ENCODE peak calls at places on chromosomes 16 and 17, in six cellular contexts. N, J, K, I, P and F are unnamed samples.
A peak's percentile ranks its signal among the peaks of the same experiment; 100 is the strongest.

GRCh38 chr16:66846831-66847230 is 2.6 kb downstream of the CA7 start:
- DNase-seq in P (peak; percentile 9), N (no peak), J (no peak), I (no peak), K (no peak), F (no peak)

GRCh38 chr17:4182043-4182442 is 39.0 kb downstream of the CYB5D2 start:
- DNase-seq in P (no peak), K (no peak), N (no peak), I (no peak), J (no peak), F (no peak)

GRCh38 chr17:31690118-31690517 is 168.9 kb downstream of the COPRS start:
- DNase-seq in I (no peak), K (no peak), P (no peak), J (peak; percentile 49), N (peak; percentile 88), F (no peak)

GRCh38 chr16:51919736-51920135 is 627.2 kb downstream of the TOX3 start:
- DNase-seq in J (no peak), P (no peak), I (no peak), K (no peak), N (no peak), F (no peak)

GRCh38 chr17:63434951-63435571 is 11.0 kb downstream of the CYB561 start:
- DNase-seq in I (peak; percentile 76), J (peak; percentile 53), P (peak; percentile 88), K (no peak), N (no peak), F (peak; percentile 89)

GRCh38 chr16:88393034-88393433 is 10.3 kb downstream of the ZNF469 start:
- DNase-seq in P (peak; percentile 90), N (no peak), J (no peak), I (no peak), K (no peak), F (no peak)

GRCh38 chr16:86066755-86067154 is 167.8 kb downstream of the IRF8 start:
- DNase-seq in I (no peak), P (no peak), K (no peak), J (no peak), N (no peak), F (no peak)

GRCh38 chr17:8310601-8311123 is 621 bp downstream of the ARHGEF15 start:
- DNase-seq in N (no peak), J (no peak), I (peak; percentile 37), P (no peak), K (no peak), F (no peak)

GRCh38 chr17:58333396-58334207 is 5.0 kb upstream of the TSPOAP1 start:
- DNase-seq in J (no peak), P (no peak), I (no peak), K (no peak), N (no peak), F (peak; percentile 19)

GRCh38 chr17:79926002-79926307 is 86.7 kb upstream of the CBX4 start:
- DNase-seq in P (no peak), J (no peak), N (no peak), I (no peak), K (no peak), F (no peak)

GRCh38 chr16:15832241-15832640 is 24.6 kb downstream of the MYH11 start:
- DNase-seq in K (no peak), N (no peak), I (no peak), P (no peak), J (no peak), F (no peak)
- H3K27me3 ChIP-seq in K (no peaks in the 10 kb centered on the region), N (no peaks in the 10 kb centered on the region), I (no peaks in the 10 kb centered on the region), P (no peaks in the 10 kb centered on the region), J (no peaks in the 10 kb centered on the region), F (no peaks in the 10 kb centered on the region)

GRCh38 chr17:76139261-76139752 is 1.7 kb downstream of the FOXJ1 start:
- DNase-seq in K (peak; percentile 46), I (peak; percentile 66), J (no peak), P (no peak), N (no peak), F (no peak)

GRCh38 chr17:76141212-76142043 is at the start of gene FOXJ1:
- DNase-seq in I (peak; percentile 99), K (peak; percentile 96), J (peak; percentile 75), N (peak; percentile 86), P (peak; percentile 91), F (peak; percentile 94)

GRCh38 chr17:76140661-76141211 is 309 bp downstream of the FOXJ1 start:
- DNase-seq in K (peak; percentile 14), N (no peak), J (no peak), I (peak; percentile 73), P (no peak), F (no peak)

GRCh38 chr17:76139801-76140660 is 1.0 kb downstream of the FOXJ1 start:
- DNase-seq in P (peak; percentile 51), N (no peak), I (peak; percentile 85), K (peak; percentile 51), J (no peak), F (peak; percentile 69)

DNA sequence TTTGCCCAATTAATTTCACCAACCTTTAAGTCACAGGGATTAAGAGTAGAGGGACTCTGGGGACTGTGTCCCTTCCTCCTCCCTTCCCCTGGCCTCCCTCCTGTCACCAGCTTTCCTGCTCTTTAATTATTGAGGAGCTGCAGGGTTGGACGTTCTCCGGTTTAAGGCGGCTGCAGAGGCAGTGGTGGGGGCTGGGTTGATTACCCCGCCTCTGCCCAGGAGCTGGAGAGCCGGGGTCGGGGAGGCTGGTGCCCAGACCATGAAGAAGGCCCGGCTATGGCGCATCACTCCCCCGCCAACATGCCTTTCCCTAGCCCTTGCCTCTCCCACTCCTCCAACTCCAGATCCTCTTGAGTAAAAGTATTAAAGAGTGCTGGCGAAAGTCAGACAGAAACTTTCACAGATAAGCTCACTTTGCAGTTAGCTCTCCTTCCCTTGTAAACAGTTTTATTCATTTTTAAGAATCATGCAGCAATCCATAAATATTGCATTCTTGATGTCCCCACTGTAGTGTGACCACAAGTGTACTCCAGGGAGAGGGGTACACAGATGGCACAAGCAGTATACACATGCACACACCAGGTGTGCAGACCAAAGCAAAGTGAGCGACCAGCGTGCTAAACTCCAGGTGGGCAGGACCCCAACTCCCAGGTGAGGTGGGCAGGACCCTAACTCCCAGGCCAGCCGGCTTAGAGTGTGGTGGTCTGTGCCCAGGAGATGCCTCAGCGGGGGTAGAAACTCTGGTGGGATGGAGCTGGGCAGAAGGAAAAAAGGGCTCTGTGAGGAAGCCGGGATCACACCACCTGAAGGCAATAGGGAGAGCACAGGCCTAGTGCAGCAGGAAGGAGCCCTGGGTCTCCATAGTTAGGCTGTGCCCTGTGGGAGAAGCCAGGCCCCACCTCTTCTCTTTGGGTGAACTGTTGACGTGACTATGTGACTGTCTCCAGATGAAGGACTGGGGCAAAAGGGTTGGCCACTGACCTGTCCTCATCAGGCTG is 1.3 kb upstream of the FOXJ1 start:
- DNase-seq in I (peak; percentile 66), P (no peak), J (no peak), K (peak; percentile 40), N (no peak), F (no peak)
- H3K27me3 ChIP-seq in I (peaks cover 53% of the 10 kb centered on the region), P (no peaks in the 10 kb centered on the region), J (peaks cover 41% of the 10 kb centered on the region), K (peaks cover 71% of the 10 kb centered on the region), N (peaks cover 42% of the 10 kb centered on the region), F (peaks cover 28% of the 10 kb centered on the region)

GRCh38 chr17:37648555-37648954 is 5.3 kb upstream of the DDX52 start:
- DNase-seq in I (no peak), J (peak; percentile 80), P (no peak), N (no peak), K (no peak), F (no peak)
- H3K27me3 ChIP-seq in I (peaks cover 1% of the 10 kb centered on the region), J (no peaks in the 10 kb centered on the region), P (no peaks in the 10 kb centered on the region), N (peaks cover 4% of the 10 kb centered on the region), K (peaks cover 6% of the 10 kb centered on the region), F (no peaks in the 10 kb centered on the region)

DNA sequence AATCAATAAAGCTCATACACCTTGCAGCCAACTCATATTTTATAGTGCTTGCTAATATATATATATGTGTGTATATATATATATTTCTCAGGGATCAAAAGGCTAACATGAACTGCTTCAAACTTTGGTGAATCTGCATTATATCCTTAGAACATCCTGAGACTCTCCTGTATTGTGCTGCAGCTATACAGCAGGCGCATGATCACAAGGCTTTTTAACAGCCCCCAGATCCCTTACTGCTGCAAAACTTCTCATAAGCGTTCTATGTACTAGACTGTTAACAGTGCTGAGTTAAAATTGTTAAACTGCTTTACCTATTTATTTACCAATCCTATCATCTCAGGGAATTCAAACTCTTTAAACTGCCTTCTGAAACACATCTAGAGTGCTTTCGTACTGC is 1.3 kb downstream of the GPATCH8 start:
- DNase-seq in P (no peak), N (no peak), K (no peak), I (no peak), J (peak; percentile 16), F (no peak)
- H3K27me3 ChIP-seq in P (no peaks in the 10 kb centered on the region), N (no peaks in the 10 kb centered on the region), K (no peaks in the 10 kb centered on the region), I (no peaks in the 10 kb centered on the region), J (no peaks in the 10 kb centered on the region), F (no peaks in the 10 kb centered on the region)

DNA sequence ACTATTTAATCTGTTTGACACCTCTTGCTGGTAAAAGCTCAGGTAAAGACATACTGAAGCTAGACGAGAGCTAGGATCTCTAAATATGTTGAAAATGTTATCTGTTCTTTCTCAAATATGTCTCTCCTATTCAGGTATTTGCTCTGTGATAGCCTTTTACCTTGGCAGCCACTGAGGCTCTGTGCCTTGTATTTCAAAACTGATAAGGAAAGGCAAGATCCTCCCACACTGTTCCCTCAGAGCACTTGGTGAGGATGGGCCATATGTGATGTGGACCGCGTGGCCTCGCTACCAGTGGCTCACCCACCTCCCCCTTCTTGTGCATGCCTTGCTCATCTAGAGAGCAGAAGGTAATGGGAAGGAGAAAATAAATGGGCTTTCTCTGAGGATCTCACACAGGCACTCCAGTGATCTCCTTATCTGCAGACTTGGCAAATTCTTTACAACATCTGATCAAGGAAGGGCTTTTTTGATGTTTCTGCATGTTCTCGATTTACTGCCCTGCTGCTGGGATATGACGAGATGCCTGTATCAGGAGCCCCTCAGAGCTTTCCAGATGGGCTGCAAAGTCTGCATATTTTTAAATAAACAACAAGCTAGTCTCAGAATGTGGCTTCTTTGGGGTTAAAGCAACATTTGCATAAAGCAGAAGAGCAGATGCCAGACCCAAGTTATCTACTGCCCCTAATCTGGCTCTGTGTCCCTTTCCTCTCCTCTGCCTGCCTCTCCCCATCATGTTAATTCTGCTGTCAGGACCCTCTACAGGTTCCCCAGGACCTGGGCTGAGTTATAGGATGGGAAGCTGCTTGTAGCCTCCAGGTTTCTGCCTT is 16.9 kb downstream of the HOXB1 start:
- DNase-seq in K (no peak), N (peak; percentile 51), P (no peak), J (no peak), I (no peak), F (no peak)
- H3K27me3 ChIP-seq in K (peaks cover 32% of the 10 kb centered on the region), N (no peaks in the 10 kb centered on the region), P (peaks cover 2% of the 10 kb centered on the region), J (peaks cover 5% of the 10 kb centered on the region), I (peaks cover 4% of the 10 kb centered on the region), F (peaks cover 44% of the 10 kb centered on the region)

GRCh38 chr16:55954906-55955305 is 79.7 kb upstream of the CES5A start:
- DNase-seq in P (no peak), N (no peak), J (no peak), I (no peak), K (no peak), F (no peak)

GRCh38 chr16:55944377-55944802 is 69.2 kb upstream of the CES5A start:
- DNase-seq in K (peak; percentile 83), I (peak; percentile 64), N (peak; percentile 54), J (peak; percentile 47), P (peak; percentile 79), F (peak; percentile 54)

GRCh38 chr16:55955439-55955838 is 80.3 kb upstream of the CES5A start:
- DNase-seq in I (no peak), K (no peak), J (no peak), P (no peak), N (no peak), F (no peak)

GRCh38 chr16:55948230-55948629 is 73.1 kb upstream of the CES5A start:
- DNase-seq in P (no peak), J (no peak), N (no peak), K (no peak), I (no peak), F (no peak)

GRCh38 chr16:55949518-55949917 is 74.3 kb upstream of the CES5A start:
- DNase-seq in K (no peak), J (peak; percentile 67), P (no peak), I (no peak), N (peak; percentile 72), F (no peak)
- H3K27me3 ChIP-seq in K (no peaks in the 10 kb centered on the region), J (no peaks in the 10 kb centered on the region), P (no peaks in the 10 kb centered on the region), I (no peaks in the 10 kb centered on the region), N (no peaks in the 10 kb centered on the region), F (no peaks in the 10 kb centered on the region)